ENCODE peak calls at places on chromosomes 13 and 19, in six cellular contexts. R is OCI-LY7, V is testis, X is choroid plexus epithelial cell, L is heart right ventricle, N is prostate gland. O is an unnamed sample.
A peak's percentile ranks its signal among the peaks of the same experiment; 100 is the strongest.

GRCh38 chr19:14580623-14581237 is 2.2 kb upstream of the CLEC17A start:
- DNase-seq in N (no peak), L (no peak), R (peak; percentile 44), X (no peak), V (no peak), O (no peak)

GRCh38 chr19:3132971-3133792 is 2.7 kb upstream of the GNA15 start:
- DNase-seq in N (peak; percentile 53), X (peak; percentile 85), L (peak; percentile 37), R (no peak), V (no peak), O (peak; percentile 24)

GRCh38 chr13:109644956-109645355 is 141.4 kb downstream of the IRS2 start:
- DNase-seq in X (no peak), R (no peak), N (no peak), V (no peak), L (no peak), O (no peak)

GRCh38 chr13:107210216-107211010 is 642.5 kb upstream of the ARGLU1 start:
- DNase-seq in N (no peak), R (no peak), X (peak; percentile 62), V (no peak), L (no peak), O (peak; percentile 49)

GRCh38 chr13:41273806-41274441 is 10.5 kb upstream of the MTRF1 start:
- DNase-seq in L (no peak), R (no peak), X (no peak), N (no peak), V (no peak), O (no peak)

GRCh38 chr13:111929036-111929616 is 137.8 kb upstream of the SOX1 start:
- DNase-seq in L (no peak), R (no peak), N (no peak), X (no peak), V (no peak), O (no peak)

GRCh38 chr19:52695996-52696395 is 38.8 kb downstream of the ZNF611 start:
- DNase-seq in V (no peak), N (no peak), L (no peak), X (peak; percentile 13), R (no peak), O (no peak)

GRCh38 chr19:33621065-33621785 is 528 bp upstream of the CHST8 start:
- DNase-seq in X (no peak), N (no peak), R (no peak), V (no peak), L (no peak), O (no peak)

GRCh38 chr13:81283062-81283461 is 942.1 kb upstream of the SPRY2 start:
- DNase-seq in L (no peak), V (no peak), X (no peak), R (no peak), N (no peak), O (no peak)

GRCh38 chr13:39542361-39542760 is 60.6 kb downstream of the LHFPL6 start:
- DNase-seq in V (no peak), X (no peak), N (no peak), L (no peak), R (no peak), O (no peak)

GRCh38 chr19:4379383-4380253 is 20.7 kb downstream of the SH3GL1 start:
- DNase-seq in N (peak; percentile 82), X (peak; percentile 50), R (peak; percentile 16), V (no peak), L (no peak), O (peak; percentile 73)

GRCh38 chr13:113349491-113349890 is 14.4 kb downstream of the GRTP1 start:
- DNase-seq in N (no peak), V (no peak), L (no peak), R (no peak), X (no peak), O (no peak)

GRCh38 chr13:100573121-100573520 is 15.5 kb downstream of the GGACT start:
- DNase-seq in V (peak; percentile 86), L (peak; percentile 46), N (peak; percentile 71), R (peak; percentile 62), X (peak; percentile 93), O (peak; percentile 90)

GRCh38 chr19:51710163-51710562 is 13.6 kb downstream of the HAS1 start:
- DNase-seq in L (no peak), R (no peak), X (no peak), N (no peak), V (no peak), O (no peak)

GRCh38 chr19:36023432-36023831 is 9.2 kb downstream of the CLIP3 start:
- DNase-seq in N (no peak), V (no peak), L (no peak), X (no peak), R (no peak), O (no peak)

GRCh38 chr13:49098198-49098597 is 121.9 kb upstream of the MLNR start:
- DNase-seq in N (peak; percentile 18), V (no peak), X (peak; percentile 95), R (no peak), L (no peak), O (peak; percentile 98)

GRCh38 chr19:58538257-58539168 is 5.4 kb upstream of the TRIM28 start:
- DNase-seq in R (no peak), L (peak; percentile 54), X (no peak), V (no peak), N (no peak), O (peak; percentile 42)

GRCh38 chr13:104163866-104164630 is 1097.8 kb upstream of the SLC10A2 start:
- DNase-seq in L (no peak), N (no peak), X (no peak), V (no peak), R (no peak), O (no peak)

GRCh38 chr13:110748271-110748670 is 34.8 kb downstream of the ING1 start:
- DNase-seq in V (no peak), L (no peak), R (no peak), X (no peak), N (no peak), O (no peak)

GRCh38 chr19:4199699-4200293 is 17.3 kb downstream of the ANKRD24 start:
- DNase-seq in X (no peak), L (no peak), R (no peak), V (no peak), N (no peak), O (no peak)

GRCh38 chr13:26508885-26509284 is 48.6 kb upstream of the WASF3 start:
- DNase-seq in L (peak; percentile 79), X (peak; percentile 91), R (no peak), N (no peak), V (no peak), O (peak; percentile 93)

GRCh38 chr19:38684078-38684861 is 36.8 kb downstream of the ACTN4 start:
- DNase-seq in X (peak; percentile 90), N (peak; percentile 65), R (no peak), L (peak; percentile 55), V (no peak), O (peak; percentile 95)

GRCh38 chr19:50759886-50760285 is 10.4 kb upstream of the GPR32 start:
- DNase-seq in V (no peak), R (peak; percentile 78), L (no peak), N (no peak), X (peak; percentile 30), O (peak; percentile 48)

GRCh38 chr13:47397739-47398138 is 500.9 kb upstream of the HTR2A start:
- DNase-seq in X (peak; percentile 12), V (no peak), L (no peak), N (no peak), R (no peak), O (no peak)

GRCh38 chr13:113637262-113638160 is 20.5 kb downstream of the ATP4B start:
- DNase-seq in V (no peak), N (no peak), L (no peak), X (no peak), R (no peak), O (no peak)

GRCh38 chr19:3671680-3672574 is 28.3 kb downstream of the PIP5K1C start:
- DNase-seq in L (no peak), X (peak; percentile 62), R (no peak), N (no peak), V (no peak), O (peak; percentile 45)

GRCh38 chr19:48752511-48753365 is at the start of gene FUT1:
- DNase-seq in V (peak; percentile 64), N (peak; percentile 89), R (peak; percentile 75), L (peak; percentile 78), X (no peak), O (no peak)
- H3K4me3 ChIP-seq in V (peak within 1 kb of the TSS; percentile 17), N (peak within 1 kb of the TSS; percentile 33), R (peak within 1 kb of the TSS; percentile 56), L (peak within 1 kb of the TSS; percentile 63), X (peak within 1 kb of the TSS; percentile 20), O (peak within 1 kb of the TSS; percentile 43)

DNA sequence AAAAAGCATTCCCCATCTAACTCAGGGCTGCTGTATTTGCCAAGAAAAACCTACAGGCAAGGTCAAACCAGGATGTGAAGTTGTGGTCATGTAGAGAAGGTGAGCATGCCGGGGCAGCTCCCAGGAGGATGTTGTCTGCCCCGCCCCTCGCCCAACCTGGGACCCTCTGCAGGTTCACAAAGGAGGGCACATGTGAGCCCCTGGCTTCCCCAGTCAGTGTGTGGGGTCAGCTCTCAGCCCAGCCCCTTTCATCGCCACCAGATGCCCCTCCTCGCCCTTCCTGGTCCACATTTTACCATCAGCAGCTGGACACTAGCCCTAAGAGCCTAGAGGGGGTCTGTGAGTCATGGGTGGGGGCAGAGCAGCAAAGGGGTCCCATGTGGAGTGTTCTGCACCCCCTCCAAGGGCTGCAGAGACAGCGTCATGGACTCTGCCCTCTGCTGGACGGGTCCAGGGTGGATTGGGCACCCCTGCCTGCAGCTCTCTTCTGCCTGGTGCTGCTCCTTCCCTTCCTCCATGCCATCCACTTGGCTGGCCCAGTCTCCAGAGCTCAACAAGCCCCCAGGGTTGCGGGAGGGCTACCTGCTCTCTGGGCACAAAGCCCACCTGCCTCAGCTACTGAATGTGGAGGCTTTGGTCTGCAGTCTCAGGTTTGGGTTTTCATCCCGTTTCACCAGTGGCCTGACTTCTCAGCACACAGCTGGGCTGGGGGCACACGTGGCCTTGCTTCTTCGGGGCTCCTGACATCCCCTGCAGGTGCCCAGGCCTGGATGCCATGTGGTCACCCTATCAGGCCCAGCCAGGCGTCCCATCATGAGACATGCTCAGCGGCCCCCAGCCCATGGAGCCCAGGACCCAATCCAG is 3.7 kb downstream of the PLEKHF1 start:
- DNase-seq in V (no peak), X (no peak), L (no peak), N (no peak), R (no peak), O (no peak)
- TF ChIP-seq CTCF in V (no peak), X (peak; percentile 45), L (peak; percentile 32), N (no peak), R (peak; percentile 36), O (peak; percentile 27)

GRCh38 chr13:32314968-32315254 is 252 bp downstream of the ZAR1L start:
- DNase-seq in X (peak; percentile 81), R (peak; percentile 67), V (peak; percentile 64), L (no peak), N (no peak), O (peak; percentile 49)

GRCh38 chr13:32316030-32316344 is 679 bp downstream of the BRCA2 start:
- DNase-seq in R (no peak), V (no peak), X (no peak), L (no peak), N (no peak), O (no peak)

GRCh38 chr13:32316476-32316875 is 1.2 kb downstream of the BRCA2 start:
- DNase-seq in L (no peak), V (no peak), N (no peak), R (peak; percentile 17), X (no peak), O (no peak)

GRCh38 chr13:32315255-32316029 is at the start of the genes BRCA2 and ZAR1L:
- DNase-seq in X (peak; percentile 93), N (peak; percentile 82), R (peak; percentile 94), V (peak; percentile 95), L (peak; percentile 89), O (peak; percentile 91)

GRCh38 chr13:32314271-32314967 is 744 bp downstream of the ZAR1L start:
- DNase-seq in R (no peak), L (peak; percentile 48), V (peak; percentile 48), N (no peak), X (no peak), O (no peak)
- H3K4me3 ChIP-seq in R (peak overlapping the region; percentile 79), L (peak overlapping the region; percentile 71), V (peak overlapping the region; percentile 68), N (peak overlapping the region; percentile 50), X (peak overlapping the region; percentile 75), O (no peak overlapping the region)

GRCh38 chr19:55172741-55173140 is 6.3 kb upstream of the DNAAF3 start:
- DNase-seq in N (no peak), L (no peak), R (no peak), V (no peak), X (peak; percentile 36), O (peak; percentile 54)
- TF ChIP-seq CTCF in N (no peak), L (no peak), R (no peak), V (no peak), X (no peak), O (no peak)

O was measured in fibroblast of pulmonary artery.